ENCODE peak calls at places on chromosomes 6 and 20, in eight cellular contexts. E is lower lobe of right lung; H is cardiac muscle cell; C is ascending aorta; F is CD8-positive, alpha-beta T cell; M is mammary epithelial cell; I is right atrium auricular region; X is H9. Z is an unnamed sample.

GRCh38 chr6:83097204-83097603 is 29.7 kb downstream of the DOP1A start:
- DNase-seq in X (no peak), C (no peak), F (no peak), E (no peak), H (no peak), M (no peak), I (no peak), Z (no peak)

GRCh38 chr6:157650261-157650640 is 172.8 kb upstream of the SNX9 start:
- DNase-seq in X (no peak), C (no peak), F (no peak), H (no peak), E (no peak), I (no peak), M (no peak), Z (no peak)

GRCh38 chr6:21949211-21949801 is 347.5 kb downstream of the PRL start:
- DNase-seq in M (no peak), E (no peak), F (no peak), X (no peak), I (no peak), H (no peak), C (no peak), Z (no peak)

GRCh38 chr20:52923123-52923543 is 49.0 kb upstream of the TSHZ2 start:
- DNase-seq in C (no peak), H (no peak), E (no peak), I (no peak), M (peak; percentile 99), F (no peak), X (no peak), Z (no peak)

GRCh38 chr6:139129284-139129683 is 5.6 kb upstream of the HECA start:
- DNase-seq in X (no peak), I (no peak), H (no peak), C (no peak), M (peak; percentile 14), F (no peak), E (no peak), Z (no peak)

GRCh38 chr6:150697515-150697914 is 97.8 kb downstream of the PLEKHG1 start:
- DNase-seq in F (no peak), M (no peak), I (no peak), C (no peak), E (no peak), X (no peak), H (no peak), Z (no peak)

GRCh38 chr6:79609225-79609595 is 21.9 kb upstream of the SH3BGRL2 start:
- DNase-seq in X (no peak), H (no peak), F (no peak), C (no peak), I (no peak), M (no peak), E (no peak), Z (no peak)

GRCh38 chr20:16397053-16397452 is 176.2 kb downstream of the KIF16B start:
- DNase-seq in F (no peak), X (no peak), I (peak; percentile 62), H (no peak), M (no peak), E (no peak), C (peak; percentile 77), Z (no peak)

GRCh38 chr6:123803862-123804681 is at the start of gene NKAIN2:
- DNase-seq in E (peak; percentile 37), F (no peak), M (peak; percentile 2), H (peak; percentile 74), I (no peak), C (no peak), X (peak; percentile 78), Z (no peak)

GRCh38 chr6:28357036-28357435 is 7.3 kb downstream of the ZKSCAN3 start:
- DNase-seq in H (no peak), X (no peak), I (no peak), F (no peak), E (no peak), M (no peak), C (no peak), Z (no peak)

GRCh38 chr20:24470782-24471582 is 1.6 kb downstream of the SYNDIG1 start:
- DNase-seq in M (peak; percentile 54), X (peak; percentile 50), E (no peak), C (no peak), F (no peak), H (peak; percentile 23), I (no peak), Z (no peak)

GRCh38 chr6:20845592-20845991 is 311.3 kb downstream of the CDKAL1 start:
- DNase-seq in E (no peak), C (no peak), M (no peak), I (no peak), F (no peak), X (no peak), H (no peak), Z (no peak)

GRCh38 chr20:47681977-47682812 is 103.1 kb downstream of the SULF2 start:
- DNase-seq in H (peak; percentile 73), F (no peak), X (no peak), I (peak; percentile 79), M (no peak), C (no peak), E (peak; percentile 61), Z (no peak)

GRCh38 chr6:163264662-163265035 is 149.9 kb upstream of the QKI start:
- DNase-seq in X (no peak), C (no peak), H (no peak), I (no peak), F (no peak), E (no peak), M (no peak), Z (no peak)

GRCh38 chr6:109079981-109080380 is 14.7 kb downstream of the SESN1 start:
- DNase-seq in H (peak; percentile 72), I (peak; percentile 72), X (no peak), C (peak; percentile 86), M (no peak), E (no peak), F (no peak), Z (no peak)

GRCh38 chr6:116291701-116292396 is 12.1 kb upstream of the TSPYL1 start:
- DNase-seq in M (no peak), F (no peak), H (no peak), X (no peak), E (no peak), C (no peak), I (no peak), Z (no peak)

GRCh38 chr6:166006593-166007301 is 160.9 kb downstream of the TBXT start:
- DNase-seq in H (peak; percentile 31), I (no peak), X (no peak), E (no peak), M (no peak), F (no peak), C (no peak), Z (no peak)

GRCh38 chr20:51562334-51563140 is 20.0 kb upstream of the NFATC2 start:
- DNase-seq in E (peak; percentile 55), C (peak; percentile 95), M (peak; percentile 75), H (peak; percentile 81), F (peak; percentile 14), I (peak; percentile 94), X (peak; percentile 67), Z (no peak)

DNA sequence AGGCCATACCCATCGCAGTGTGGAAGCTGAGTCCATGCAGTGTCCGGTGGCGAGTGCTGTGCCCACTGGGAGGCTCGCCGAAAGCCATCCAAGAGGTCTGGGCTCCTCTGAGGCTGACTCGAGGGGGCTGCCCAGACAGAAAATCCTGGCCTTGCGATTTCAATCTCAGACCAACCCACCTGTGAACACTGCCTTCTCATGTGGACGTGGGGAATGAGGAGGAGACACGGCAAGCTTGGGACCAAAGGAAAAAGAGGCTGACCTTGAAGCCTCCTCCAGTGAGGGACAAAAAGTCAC is 157.2 kb upstream of the AFDN start:
- DNase-seq in I (no peak), F (no peak), C (no peak), E (no peak), X (no peak), M (no peak), H (no peak), Z (no peak)
- H3K4me1 ChIP-seq in I (no peaks in the 10 kb centered on the region), F (no peaks in the 10 kb centered on the region), C (no peaks in the 10 kb centered on the region), E (no peaks in the 10 kb centered on the region), X (no peaks in the 10 kb centered on the region), M (no peaks in the 10 kb centered on the region), H (peaks cover 40% of the 10 kb centered on the region), Z (no peaks in the 10 kb centered on the region)

GRCh38 chr20:32566379-32567374 is 18.5 kb downstream of the NOL4L start:
- DNase-seq in I (no peak), X (no peak), H (no peak), F (no peak), M (no peak), C (no peak), E (no peak), Z (no peak)
- H3K4me1 ChIP-seq in I (no peaks in the 10 kb centered on the region), X (no peaks in the 10 kb centered on the region), H (peaks cover 16% of the 10 kb centered on the region), F (peaks cover 75% of the 10 kb centered on the region), M (no peaks in the 10 kb centered on the region), C (no peaks in the 10 kb centered on the region), E (peaks cover 14% of the 10 kb centered on the region), Z (peaks cover 60% of the 10 kb centered on the region)

GRCh38 chr20:37359836-37360235 is 13.9 kb downstream of the SRC start:
- DNase-seq in F (no peak), M (no peak), C (no peak), I (no peak), H (no peak), X (no peak), E (no peak), Z (no peak)
- H3K4me1 ChIP-seq in F (no peaks in the 10 kb centered on the region), M (peaks cover 48% of the 10 kb centered on the region), C (peaks cover 42% of the 10 kb centered on the region), I (no peaks in the 10 kb centered on the region), H (no peaks in the 10 kb centered on the region), X (no peaks in the 10 kb centered on the region), E (peaks cover 38% of the 10 kb centered on the region), Z (no peaks in the 10 kb centered on the region)

GRCh38 chr6:14222956-14223355 is 105.4 kb downstream of the CD83 start:
- DNase-seq in H (no peak), M (no peak), E (no peak), X (no peak), C (no peak), F (no peak), I (no peak), Z (no peak)
- H3K4me1 ChIP-seq in H (peaks cover 16% of the 10 kb centered on the region), M (no peaks in the 10 kb centered on the region), E (no peaks in the 10 kb centered on the region), X (no peaks in the 10 kb centered on the region), C (no peaks in the 10 kb centered on the region), F (no peaks in the 10 kb centered on the region), I (no peaks in the 10 kb centered on the region), Z (no peaks in the 10 kb centered on the region)

GRCh38 chr20:50191065-50191565 is 485 bp downstream of the CEBPB start:
- DNase-seq in X (no peak), I (no peak), M (peak; percentile 56), H (no peak), F (peak; percentile 59), E (peak; percentile 86), C (peak; percentile 82), Z (peak; percentile 38)
- H3K4me1 ChIP-seq in X (peaks cover 3% of the 10 kb centered on the region), I (no peaks in the 10 kb centered on the region), M (peaks cover 18% of the 10 kb centered on the region), H (peaks cover 8% of the 10 kb centered on the region), F (peaks cover 19% of the 10 kb centered on the region), E (peaks cover 49% of the 10 kb centered on the region), C (peaks cover 14% of the 10 kb centered on the region), Z (peaks cover 22% of the 10 kb centered on the region)

DNA sequence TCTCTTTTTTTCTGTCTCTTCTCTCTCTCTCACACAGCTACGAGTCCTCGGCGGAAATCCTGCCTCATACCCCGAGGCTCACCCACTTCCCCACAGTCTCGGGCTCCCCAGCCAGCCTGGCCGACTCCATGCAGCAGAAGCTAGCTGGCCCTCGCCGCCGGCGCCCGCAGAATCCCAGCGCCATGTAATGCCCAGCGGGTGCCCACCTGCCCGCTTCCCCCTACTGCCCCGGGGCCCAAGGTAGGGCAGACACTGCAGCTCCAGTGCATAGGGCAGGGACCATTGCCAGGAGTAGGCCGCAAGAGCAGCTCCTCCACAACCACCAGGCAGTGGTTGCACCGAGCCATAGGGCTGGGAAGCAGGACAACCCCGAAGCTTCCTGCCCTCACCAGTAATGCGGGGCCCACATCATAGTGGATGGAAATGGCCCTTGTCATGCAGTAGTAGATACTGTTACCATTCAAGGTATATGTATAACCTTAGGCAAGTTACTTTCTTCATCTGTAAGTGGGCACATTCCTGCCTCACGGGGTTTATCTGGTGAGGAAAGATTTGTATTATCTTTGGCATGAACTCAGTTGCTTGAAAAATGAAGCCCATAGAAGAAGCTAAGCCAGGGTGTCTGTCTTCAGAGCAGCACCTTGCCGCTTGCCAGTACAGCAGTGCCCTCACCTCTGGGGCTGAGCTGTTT is 36.9 kb upstream of the ID1 start:
- DNase-seq in C (no peak), X (no peak), H (no peak), F (no peak), E (no peak), I (no peak), M (no peak), Z (no peak)
- H3K4me1 ChIP-seq in C (peaks cover 16% of the 10 kb centered on the region), X (no peaks in the 10 kb centered on the region), H (peaks cover 20% of the 10 kb centered on the region), F (peaks cover 12% of the 10 kb centered on the region), E (peaks cover 38% of the 10 kb centered on the region), I (no peaks in the 10 kb centered on the region), M (peaks cover 72% of the 10 kb centered on the region), Z (peaks cover 6% of the 10 kb centered on the region)

Z was measured in CD8-positive, alpha-beta memory T cell.